ENCODE peak calls at places on chromosome 16, in five cellular contexts. R, N, A, Z and B are unnamed samples.

GRCh38 chr16:3256146-3256875 is at the start of gene MEFV:
- DNase-seq in A (no peak), N (no peak), R (no peak), Z (no peak), B (no peak)

GRCh38 chr16:86591270-86591669 is 12.9 kb downstream of the FOXL1 start:
- DNase-seq in N (no peak), R (no peak), A (no peak), Z (no peak), B (no peak)

GRCh38 chr16:70523621-70524405 is at the start of gene SF3B3:
- DNase-seq in R (peak), N (peak), Z (peak), A (peak), B (no peak)

GRCh38 chr16:85330694-85331188 is 218.5 kb upstream of the CIBAR2 start:
- DNase-seq in Z (peak), A (peak), N (no peak), R (peak), B (no peak)

GRCh38 chr16:88715312-88716190 is 9.2 kb downstream of the CTU2 start:
- DNase-seq in Z (no peak), N (no peak), A (no peak), R (no peak), B (no peak)

GRCh38 chr16:21145738-21146137 is 4.9 kb downstream of the DNAH3 start:
- DNase-seq in A (no peak), R (no peak), Z (no peak), N (no peak), B (no peak)

GRCh38 chr16:79672524-79672923 is 72.0 kb upstream of the MAF start:
- DNase-seq in N (no peak), R (no peak), A (no peak), Z (no peak), B (no peak)

GRCh38 chr16:4960579-4960978 is 2.4 kb downstream of the SEC14L5 start:
- DNase-seq in R (no peak), N (no peak), Z (no peak), A (no peak), B (no peak)

GRCh38 chr16:30119428-30119827 is 3.6 kb downstream of the MAPK3 start:
- DNase-seq in R (no peak), N (no peak), A (no peak), Z (no peak), B (no peak)

GRCh38 chr16:20884240-20884556 is 16.0 kb downstream of the DCUN1D3 start:
- DNase-seq in N (no peak), R (no peak), Z (no peak), A (no peak), B (no peak)

GRCh38 chr16:69476920-69477418 is 52.5 kb downstream of the CYB5B start:
- DNase-seq in A (no peak), Z (no peak), R (peak), N (no peak), B (no peak)

GRCh38 chr16:62077998-62078397 is 41.8 kb upstream of the CDH8 start:
- DNase-seq in Z (peak), A (no peak), R (no peak), N (peak), B (peak)

GRCh38 chr16:457732-458400 is 32.4 kb downstream of the RAB11FIP3 start:
- DNase-seq in N (no peak), Z (peak), A (no peak), R (no peak), B (no peak)